ENCODE peak calls at places on chromosomes 11 and 22, in seven cellular contexts. N, J, L, U, A, G and T are unnamed samples.

GRCh38 chr11:118699508-118700220 is 20.2 kb upstream of the TREH start:
- DNase-seq in N (no peak), J (no peak), L (no peak), U (no peak), A (no peak), G (no peak), T (no peak)

GRCh38 chr11:127376316-127376715 is 375.7 kb upstream of the KIRREL3 start:
- DNase-seq in N (no peak), J (no peak), L (no peak), U (no peak), A (no peak), G (no peak), T (no peak)

GRCh38 chr11:57087966-57088365 is 93.8 kb upstream of the LRRC55 start:
- DNase-seq in N (no peak), J (no peak), L (no peak), U (no peak), A (no peak), G (no peak), T (no peak)

GRCh38 chr11:6248248-6248647 is 9.4 kb downstream of the CNGA4 start:
- DNase-seq in N (no peak), J (no peak), L (no peak), U (no peak), A (no peak), G (peak; percentile 35), T (no peak)

GRCh38 chr22:27785818-27786217 is 15.7 kb downstream of the MN1 start:
- DNase-seq in N (no peak), J (no peak), L (no peak), U (no peak), A (no peak), G (no peak), T (no peak)

GRCh38 chr22:43622886-43623285 is 189.2 kb downstream of the EFCAB6 start:
- DNase-seq in N (no peak), J (no peak), L (no peak), U (no peak), A (no peak), G (no peak), T (no peak)

GRCh38 chr11:33657757-33658156 is 42.9 kb downstream of the C11orf91 start:
- DNase-seq in N (peak; percentile 22), J (no peak), L (peak; percentile 87), U (no peak), A (no peak), G (no peak), T (no peak)

GRCh38 chr11:19200410-19201201 is 1.2 kb downstream of the CSRP3 start:
- DNase-seq in N (no peak), J (no peak), L (no peak), U (peak; percentile 20), A (peak; percentile 56), G (no peak), T (peak; percentile 41)

GRCh38 chr11:15871904-15872303 is 484.4 kb downstream of the SOX6 start:
- DNase-seq in N (peak; percentile 16), J (no peak), L (no peak), U (no peak), A (no peak), G (no peak), T (no peak)

GRCh38 chr22:37521236-37521739 is 2.1 kb upstream of the CARD10 start:
- DNase-seq in N (no peak), J (no peak), L (no peak), U (no peak), A (no peak), G (no peak), T (no peak)

GRCh38 chr11:68099474-68100405 is 21.4 kb downstream of the CHKA start:
- DNase-seq in N (no peak), J (no peak), L (peak; percentile 83), U (no peak), A (no peak), G (peak; percentile 70), T (no peak)